ENCODE peak calls at places on chromosomes 2 and 18, in six cellular contexts. One of them, this sample, is unnamed.
A peak's percentile ranks its signal among the peaks of the same experiment; 100 is the strongest.

GRCh38 chr2:163407296-163407695 is 328.5 kb downstream of the FIGN start:
- DNase-seq in activated CD4-positive, alpha-beta memory T cell treated with anti-CD3 and anti-CD28 coated beads for 36 hours: no peak
- DNase-seq in activated CD8-positive, alpha-beta memory T cell treated with anti-CD3 and anti-CD28 coated beads for 1 hour: no peak
- DNase-seq in PC-9: no peak
- DNase-seq in mucosa of gallbladder: no peak
- DNase-seq in type B pancreatic cell: no peak
- DNase-seq in this sample: no peak

GRCh38 chr2:234587341-234588053 is 90.6 kb upstream of the ARL4C start:
- DNase-seq in activated CD4-positive, alpha-beta memory T cell treated with anti-CD3 and anti-CD28 coated beads for 36 hours: no peak
- DNase-seq in activated CD8-positive, alpha-beta memory T cell treated with anti-CD3 and anti-CD28 coated beads for 1 hour: no peak
- DNase-seq in PC-9: no peak
- DNase-seq in mucosa of gallbladder: no peak
- DNase-seq in type B pancreatic cell: no peak
- DNase-seq in this sample: no peak

GRCh38 chr2:28273751-28274150 is 118.9 kb upstream of the FOSL2 start:
- DNase-seq in activated CD4-positive, alpha-beta memory T cell treated with anti-CD3 and anti-CD28 coated beads for 36 hours: peak; percentile 51
- DNase-seq in activated CD8-positive, alpha-beta memory T cell treated with anti-CD3 and anti-CD28 coated beads for 1 hour: no peak
- DNase-seq in PC-9: peak; percentile 84
- DNase-seq in mucosa of gallbladder: peak; percentile 57
- DNase-seq in type B pancreatic cell: no peak
- DNase-seq in this sample: no peak

GRCh38 chr2:200223385-200223784 is 83.1 kb upstream of the SPATS2L start:
- DNase-seq in activated CD4-positive, alpha-beta memory T cell treated with anti-CD3 and anti-CD28 coated beads for 36 hours: no peak
- DNase-seq in activated CD8-positive, alpha-beta memory T cell treated with anti-CD3 and anti-CD28 coated beads for 1 hour: no peak
- DNase-seq in PC-9: no peak
- DNase-seq in mucosa of gallbladder: no peak
- DNase-seq in type B pancreatic cell: no peak
- DNase-seq in this sample: no peak

GRCh38 chr2:219269362-219270054 is 9.7 kb upstream of the DNAJB2 start:
- DNase-seq in activated CD4-positive, alpha-beta memory T cell treated with anti-CD3 and anti-CD28 coated beads for 36 hours: no peak
- DNase-seq in activated CD8-positive, alpha-beta memory T cell treated with anti-CD3 and anti-CD28 coated beads for 1 hour: no peak
- DNase-seq in PC-9: no peak
- DNase-seq in mucosa of gallbladder: peak; percentile 85
- DNase-seq in type B pancreatic cell: no peak
- DNase-seq in this sample: no peak

GRCh38 chr2:27627963-27628766 is 647 bp downstream of the CCDC121 start:
- DNase-seq in activated CD4-positive, alpha-beta memory T cell treated with anti-CD3 and anti-CD28 coated beads for 36 hours: peak; percentile 25
- DNase-seq in activated CD8-positive, alpha-beta memory T cell treated with anti-CD3 and anti-CD28 coated beads for 1 hour: no peak
- DNase-seq in PC-9: peak; percentile 97
- DNase-seq in mucosa of gallbladder: no peak
- DNase-seq in type B pancreatic cell: no peak
- DNase-seq in this sample: no peak

GRCh38 chr2:66364495-66364992 is 70.4 kb upstream of the MEIS1 start:
- DNase-seq in activated CD4-positive, alpha-beta memory T cell treated with anti-CD3 and anti-CD28 coated beads for 36 hours: no peak
- DNase-seq in activated CD8-positive, alpha-beta memory T cell treated with anti-CD3 and anti-CD28 coated beads for 1 hour: no peak
- DNase-seq in PC-9: peak; percentile 62
- DNase-seq in mucosa of gallbladder: peak; percentile 23
- DNase-seq in type B pancreatic cell: no peak
- DNase-seq in this sample: no peak

GRCh38 chr2:161122772-161123530 is 37.3 kb upstream of the TANK start:
- DNase-seq in activated CD4-positive, alpha-beta memory T cell treated with anti-CD3 and anti-CD28 coated beads for 36 hours: peak; percentile 62
- DNase-seq in activated CD8-positive, alpha-beta memory T cell treated with anti-CD3 and anti-CD28 coated beads for 1 hour: no peak
- DNase-seq in PC-9: peak; percentile 80
- DNase-seq in mucosa of gallbladder: peak; percentile 64
- DNase-seq in type B pancreatic cell: no peak
- DNase-seq in this sample: peak; percentile 37

GRCh38 chr2:155010925-155011324 is 312.4 kb downstream of the KCNJ3 start:
- DNase-seq in activated CD4-positive, alpha-beta memory T cell treated with anti-CD3 and anti-CD28 coated beads for 36 hours: no peak
- DNase-seq in activated CD8-positive, alpha-beta memory T cell treated with anti-CD3 and anti-CD28 coated beads for 1 hour: no peak
- DNase-seq in PC-9: no peak
- DNase-seq in mucosa of gallbladder: no peak
- DNase-seq in type B pancreatic cell: no peak
- DNase-seq in this sample: no peak

GRCh38 chr2:5725794-5726463 is 33.7 kb downstream of the SOX11 start:
- DNase-seq in activated CD4-positive, alpha-beta memory T cell treated with anti-CD3 and anti-CD28 coated beads for 36 hours: no peak
- DNase-seq in activated CD8-positive, alpha-beta memory T cell treated with anti-CD3 and anti-CD28 coated beads for 1 hour: no peak
- DNase-seq in PC-9: no peak
- DNase-seq in mucosa of gallbladder: no peak
- DNase-seq in type B pancreatic cell: no peak
- DNase-seq in this sample: no peak

GRCh38 chr2:33215299-33215698 is 261.1 kb upstream of the RASGRP3 start:
- DNase-seq in activated CD4-positive, alpha-beta memory T cell treated with anti-CD3 and anti-CD28 coated beads for 36 hours: no peak
- DNase-seq in activated CD8-positive, alpha-beta memory T cell treated with anti-CD3 and anti-CD28 coated beads for 1 hour: no peak
- DNase-seq in PC-9: no peak
- DNase-seq in mucosa of gallbladder: no peak
- DNase-seq in type B pancreatic cell: no peak
- DNase-seq in this sample: no peak

GRCh38 chr18:79353238-79353637 is 42.5 kb upstream of the NFATC1 start:
- DNase-seq in activated CD4-positive, alpha-beta memory T cell treated with anti-CD3 and anti-CD28 coated beads for 36 hours: no peak
- DNase-seq in activated CD8-positive, alpha-beta memory T cell treated with anti-CD3 and anti-CD28 coated beads for 1 hour: no peak
- DNase-seq in PC-9: no peak
- DNase-seq in mucosa of gallbladder: no peak
- DNase-seq in type B pancreatic cell: no peak
- DNase-seq in this sample: peak; percentile 13

GRCh38 chr18:32257073-32257780 is 67.4 kb downstream of the MEP1B start:
- DNase-seq in activated CD4-positive, alpha-beta memory T cell treated with anti-CD3 and anti-CD28 coated beads for 36 hours: no peak
- DNase-seq in activated CD8-positive, alpha-beta memory T cell treated with anti-CD3 and anti-CD28 coated beads for 1 hour: no peak
- DNase-seq in PC-9: no peak
- DNase-seq in mucosa of gallbladder: no peak
- DNase-seq in type B pancreatic cell: no peak
- DNase-seq in this sample: no peak

GRCh38 chr2:210477496-210477895 is 937 bp upstream of the LANCL1 start:
- DNase-seq in activated CD4-positive, alpha-beta memory T cell treated with anti-CD3 and anti-CD28 coated beads for 36 hours: peak; percentile 59
- DNase-seq in activated CD8-positive, alpha-beta memory T cell treated with anti-CD3 and anti-CD28 coated beads for 1 hour: no peak
- DNase-seq in PC-9: no peak
- DNase-seq in mucosa of gallbladder: no peak
- DNase-seq in type B pancreatic cell: no peak
- DNase-seq in this sample: peak; percentile 67

GRCh38 chr2:185201063-185201462 is 537.5 kb upstream of the FSIP2 start:
- DNase-seq in activated CD4-positive, alpha-beta memory T cell treated with anti-CD3 and anti-CD28 coated beads for 36 hours: no peak
- DNase-seq in activated CD8-positive, alpha-beta memory T cell treated with anti-CD3 and anti-CD28 coated beads for 1 hour: no peak
- DNase-seq in PC-9: no peak
- DNase-seq in mucosa of gallbladder: no peak
- DNase-seq in type B pancreatic cell: no peak
- DNase-seq in this sample: no peak